ENCODE peak calls at places on chromosome 10, in seven cellular contexts. I, E, G, R, F, P and B are unnamed samples. For H3K36me3, the result is how much of the 10 kb centered on the place peaks cover.

GRCh38 chr10:129761981-129762956 is 201.8 kb downstream of the EBF3 start:
- DNase-seq in I (no peak), E (no peak), G (peak), R (no peak), F (no peak), P (no peak), B (peak)

GRCh38 chr10:112821042-112821441 is 129.0 kb upstream of the TCF7L2 start:
- DNase-seq in I (no peak), E (no peak), G (no peak), R (no peak), F (no peak), P (no peak), B (no peak)

GRCh38 chr10:75233444-75234016 is 2.2 kb downstream of the COMTD1 start:
- DNase-seq in I (peak), E (no peak), G (no peak), R (no peak), F (no peak), P (no peak), B (peak)

GRCh38 chr10:88091490-88092061 is 228.2 kb downstream of the PTEN start:
- DNase-seq in I (no peak), E (peak), G (peak), R (no peak), F (no peak), P (no peak), B (peak)

GRCh38 chr10:117603726-117604125 is 61.2 kb downstream of the EMX2 start:
- DNase-seq in I (peak), E (no peak), G (no peak), R (no peak), F (no peak), P (no peak), B (no peak)

GRCh38 chr10:320787-321186 is 185.5 kb downstream of the ZMYND11 start:
- DNase-seq in I (no peak), E (no peak), G (no peak), R (no peak), F (no peak), P (no peak), B (no peak)

GRCh38 chr10:71068811-71069411 is 143.5 kb upstream of the UNC5B start:
- DNase-seq in I (no peak), E (no peak), G (no peak), R (no peak), F (no peak), P (peak), B (peak)

GRCh38 chr10:27542812-27543211 is 38.7 kb downstream of the RAB18 start:
- DNase-seq in I (no peak), E (no peak), G (no peak), R (no peak), F (no peak), P (peak), B (no peak)

GRCh38 chr10:69769395-69769989 is 32.2 kb upstream of the COL13A1 start:
- DNase-seq in I (no peak), E (no peak), G (no peak), R (no peak), F (no peak), P (peak), B (no peak)

GRCh38 chr10:1020460-1020859 is 5.2 kb downstream of the IDI2 start:
- DNase-seq in I (no peak), E (no peak), G (no peak), R (no peak), F (no peak), P (no peak), B (peak)

GRCh38 chr10:125538947-125539649 is 143.9 kb downstream of the TEX36 start:
- DNase-seq in I (peak), E (no peak), G (peak), R (peak), F (no peak), P (no peak), B (no peak)

GRCh38 chr10:95745487-95745886 is 10.5 kb upstream of the ENTPD1 start:
- DNase-seq in I (no peak), E (no peak), G (no peak), R (no peak), F (no peak), P (no peak), B (no peak)

GRCh38 chr10:47371629-47372485 is 12.2 kb downstream of the ZNF488 start:
- DNase-seq in I (no peak), E (no peak), G (peak), R (no peak), F (no peak), P (no peak), B (peak)

GRCh38 chr10:13700461-13701144 is 113.8 kb downstream of the PRPF18 start:
- DNase-seq in I (no peak), E (no peak), G (no peak), R (no peak), F (no peak), P (no peak), B (peak)

GRCh38 chr10:89518876-89519842 is 16.2 kb downstream of the SLC16A12 start:
- DNase-seq in I (peak), E (no peak), G (no peak), R (no peak), F (no peak), P (peak), B (no peak)

GRCh38 chr10:6473901-6474370 is 106.1 kb downstream of the PRKCQ start:
- DNase-seq in I (no peak), E (peak), G (no peak), R (no peak), F (no peak), P (no peak), B (no peak)

GRCh38 chr10:59018977-59019376 is 157.5 kb upstream of the PHYHIPL start:
- DNase-seq in I (no peak), E (no peak), G (no peak), R (no peak), F (no peak), P (no peak), B (no peak)

GRCh38 chr10:4234661-4235060 is 449.7 kb upstream of the KLF6 start:
- DNase-seq in I (no peak), E (no peak), G (no peak), R (no peak), F (peak), P (peak), B (peak)

GRCh38 chr10:28532223-28532508 is 752 bp upstream of the WAC start:
- DNase-seq in I (no peak), E (no peak), G (no peak), R (no peak), F (no peak), P (no peak), B (no peak)

GRCh38 chr10:94066411-94066810 is 72.7 kb downstream of the PLCE1 start:
- DNase-seq in I (no peak), E (no peak), G (no peak), R (no peak), F (peak), P (peak), B (no peak)

GRCh38 chr10:43598447-43598846 is 7.8 kb upstream of the ZNF485 start:
- DNase-seq in I (peak), E (no peak), G (no peak), R (no peak), F (no peak), P (peak), B (no peak)

GRCh38 chr10:94545277-94546057 is at the start of gene HELLS:
- DNase-seq in I (peak), E (peak), G (peak), R (peak), F (peak), P (peak), B (peak)

GRCh38 chr10:74598891-74599566 is 227.4 kb upstream of the KAT6B start:
- DNase-seq in I (no peak), E (peak), G (no peak), R (no peak), F (no peak), P (peak), B (no peak)

GRCh38 chr10:119003572-119004289 is 25.8 kb upstream of the NANOS1 start:
- DNase-seq in I (no peak), E (no peak), G (no peak), R (no peak), F (no peak), P (no peak), B (no peak)

GRCh38 chr10:112663181-112663879 is 216.3 kb downstream of the VTI1A start:
- DNase-seq in I (no peak), E (no peak), G (no peak), R (no peak), F (no peak), P (peak), B (no peak)

GRCh38 chr10:1448252-1448901 is 288.9 kb downstream of the ADARB2 start:
- DNase-seq in I (no peak), E (no peak), G (no peak), R (peak), F (no peak), P (no peak), B (no peak)

GRCh38 chr10:110221721-110222261 is 14.4 kb downstream of the MXI1 start:
- DNase-seq in I (peak), E (no peak), G (peak), R (peak), F (peak), P (peak), B (peak)

GRCh38 chr10:87072449-87072848 is 22.2 kb downstream of the GLUD1 start:
- DNase-seq in I (no peak), E (no peak), G (no peak), R (no peak), F (no peak), P (no peak), B (no peak)
- H3K36me3 ChIP-seq in I (under half), E (under half), G (half or more), R (under half), F (under half), P (under half), B (half or more)

GRCh38 chr10:102646610-102647432 is 2.5 kb downstream of the TRIM8 start:
- DNase-seq in I (no peak), E (no peak), G (peak), R (peak), F (no peak), P (peak), B (peak)

GRCh38 chr10:102645388-102645740 is 1.1 kb downstream of the TRIM8 start:
- DNase-seq in I (peak), E (no peak), G (peak), R (peak), F (no peak), P (peak), B (peak)

GRCh38 chr10:102644646-102645387 is 538 bp downstream of the TRIM8 start:
- DNase-seq in I (peak), E (no peak), G (peak), R (peak), F (peak), P (peak), B (peak)

GRCh38 chr10:102647433-102648268 is 3.4 kb downstream of the TRIM8 start:
- DNase-seq in I (no peak), E (no peak), G (no peak), R (no peak), F (no peak), P (no peak), B (no peak)

DNA sequence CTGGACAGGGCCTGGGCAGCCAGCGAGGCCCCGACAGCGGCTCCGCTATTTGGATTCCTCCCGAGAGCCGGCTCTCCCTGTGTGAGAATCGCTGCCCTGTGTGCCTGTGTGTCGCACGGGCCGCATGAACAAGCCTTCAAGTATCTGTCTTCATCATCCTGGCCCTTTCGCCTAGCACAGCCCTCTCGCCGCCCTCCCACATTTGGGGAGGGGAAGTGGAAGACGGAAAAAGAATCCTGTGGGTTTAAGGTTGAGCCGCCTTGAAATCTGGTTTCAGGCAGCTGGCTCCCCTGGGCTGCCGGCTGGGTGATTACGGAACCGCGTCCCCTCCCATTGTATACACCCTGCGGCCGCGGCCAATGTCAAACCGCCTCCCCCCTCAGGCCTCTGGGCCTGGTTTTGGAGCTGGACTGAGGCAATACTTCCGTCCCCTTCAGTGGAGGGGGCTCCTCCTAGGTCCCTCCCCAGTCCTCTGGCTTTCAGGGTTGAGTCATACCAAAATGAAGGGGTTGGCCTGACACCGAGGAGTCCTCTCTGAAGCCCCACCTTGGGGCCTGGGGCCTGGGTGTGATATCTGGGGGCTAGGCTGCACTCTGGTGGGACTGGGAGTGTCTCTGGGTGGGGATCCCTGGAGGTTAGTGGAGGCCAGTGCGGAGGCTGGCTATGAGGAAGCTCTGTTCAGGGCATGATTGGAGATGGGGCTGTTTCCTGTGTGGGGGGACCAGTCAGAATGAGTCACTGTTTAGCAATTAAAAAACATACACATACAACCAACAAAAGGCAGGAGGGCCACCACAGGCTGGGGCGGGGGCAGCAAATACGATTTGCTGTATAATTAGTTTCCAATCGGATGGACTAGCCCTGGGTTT is 1.7 kb downstream of the TRIM8 start:
- DNase-seq in I (peak), E (peak), G (peak), R (peak), F (peak), P (peak), B (peak)
- TF ChIP-seq POLR2A in I (peak), E (peak), G (no peak), R (peak), F (peak), P (peak), B (no peak)

GRCh38 chr10:35318551-35318950 is 17.8 kb upstream of the CCNY start:
- DNase-seq in I (no peak), E (no peak), G (no peak), R (no peak), F (no peak), P (no peak), B (no peak)
- H3K36me3 ChIP-seq in I (under half), E (under half), G (under half), R (under half), F (under half), P (under half), B (half or more)

GRCh38 chr10:131998050-131998844 is 16.5 kb upstream of the BNIP3 start:
- DNase-seq in I (peak), E (no peak), G (no peak), R (no peak), F (no peak), P (no peak), B (peak)
- TF ChIP-seq POLR2A in I (no peak), E (no peak), G (no peak), R (no peak), F (no peak), P (no peak), B (no peak)

DNA sequence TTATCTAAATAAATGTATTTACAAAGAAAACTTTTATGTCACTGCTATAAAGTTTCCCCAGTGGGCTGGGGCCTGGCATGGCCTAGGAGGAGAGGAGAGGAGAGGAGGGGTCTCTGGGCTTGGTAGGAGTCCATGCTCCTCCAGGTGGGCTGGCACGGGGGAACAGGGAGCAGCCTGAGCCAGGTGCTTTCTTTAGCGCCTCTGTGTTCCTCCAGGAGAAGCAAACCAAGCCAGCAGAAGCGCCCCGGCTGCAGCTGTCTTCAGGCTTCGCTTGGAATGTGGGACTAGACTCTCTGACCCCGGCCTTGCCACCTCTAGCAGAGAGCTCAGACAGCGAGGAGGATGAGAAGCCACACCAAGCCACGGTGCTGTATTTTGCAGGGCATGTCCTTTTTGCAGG is 10.6 kb downstream of the CALHM2 start:
- DNase-seq in I (no peak), E (no peak), G (no peak), R (no peak), F (no peak), P (no peak), B (no peak)
- H3K36me3 ChIP-seq in I (under half), E (half or more), G (half or more), R (under half), F (half or more), P (half or more), B (half or more)

GRCh38 chr10:29948971-29949370 is 110.4 kb downstream of the JCAD start:
- DNase-seq in I (no peak), E (no peak), G (no peak), R (peak), F (no peak), P (no peak), B (no peak)

GRCh38 chr10:29947701-29948060 is 111.7 kb downstream of the JCAD start:
- DNase-seq in I (no peak), E (no peak), G (no peak), R (no peak), F (no peak), P (no peak), B (no peak)

GRCh38 chr10:29949411-29950011 is 109.9 kb downstream of the JCAD start:
- DNase-seq in I (no peak), E (no peak), G (no peak), R (no peak), F (no peak), P (peak), B (no peak)

GRCh38 chr10:29946953-29947700 is 112.3 kb downstream of the JCAD start:
- DNase-seq in I (peak), E (no peak), G (peak), R (peak), F (no peak), P (peak), B (no peak)

GRCh38 chr10:29946614-29946952 is 112.8 kb downstream of the JCAD start:
- DNase-seq in I (no peak), E (no peak), G (no peak), R (no peak), F (no peak), P (no peak), B (no peak)
- TF ChIP-seq POLR2A in I (no peak), E (no peak), G (no peak), R (no peak), F (no peak), P (no peak), B (no peak)

DNA sequence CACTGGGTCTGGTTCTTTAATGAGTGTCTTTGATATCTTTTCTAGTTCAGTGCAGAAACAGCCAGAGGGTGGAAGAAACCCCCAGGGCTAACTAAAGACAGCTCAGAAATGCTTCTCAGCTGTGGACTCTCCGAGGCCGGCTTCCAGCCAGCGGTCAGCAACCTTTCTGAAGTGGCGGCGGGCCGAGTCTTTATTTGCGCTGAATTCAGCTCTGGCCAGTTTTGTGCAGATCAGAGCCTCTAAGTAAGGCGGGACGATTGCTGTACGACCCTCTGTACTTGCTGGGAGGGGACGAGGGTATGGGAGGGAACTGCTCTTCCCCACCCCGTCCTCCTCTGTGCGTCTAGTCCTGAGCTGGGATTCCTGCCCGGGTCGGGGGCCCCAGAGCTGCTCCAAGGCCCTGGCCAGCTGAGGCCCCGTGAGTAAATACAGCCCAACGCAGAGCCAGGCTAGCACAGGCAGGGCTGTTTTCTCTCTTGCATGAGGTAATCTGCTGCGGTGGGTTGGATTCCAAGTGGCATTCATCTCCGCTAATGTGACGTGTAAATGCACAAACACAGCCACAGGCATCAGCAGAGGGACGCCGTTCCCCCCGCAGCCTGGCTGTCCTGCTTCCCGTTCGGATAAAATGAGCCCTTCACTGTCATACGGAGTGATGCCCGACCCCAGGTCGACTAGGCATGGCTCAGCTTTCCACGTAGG is 159.7 kb downstream of the PIP4K2A start:
- DNase-seq in I (peak), E (no peak), G (peak), R (peak), F (no peak), P (peak), B (no peak)
- H3K36me3 ChIP-seq in I (under half), E (under half), G (under half), R (under half), F (half or more), P (under half), B (under half)

GRCh38 chr10:128421731-128422130 is 295.5 kb upstream of the MKI67 start:
- DNase-seq in I (no peak), E (no peak), G (no peak), R (no peak), F (no peak), P (no peak), B (no peak)
- TF ChIP-seq POLR2A in I (no peak), E (no peak), G (no peak), R (no peak), F (no peak), P (no peak), B (no peak)